ENCODE peak calls at places on chromosomes 11 and 22, in eight cellular contexts. Q is endothelial cell, H is stomach, G is nucleus accumbens, T is activated T-cell treated with anti-CD3 and anti-CD28 coated beads for 1 hour, Y is AG09309, D is KG1, J is B cell. R is an unnamed sample.

GRCh38 chr11:86954288-86955110 is 696 bp downstream of the FZD4 start:
- DNase-seq in Q (peak), J (no peak), Y (no peak), D (no peak), G (no peak), T (no peak), H (no peak), R (no peak)

GRCh38 chr11:2666828-2667570 is 32.8 kb downstream of the KCNQ1OT1 start:
- DNase-seq in H (peak), Y (no peak), Q (no peak), T (no peak), J (no peak), D (no peak), G (no peak), R (peak)

GRCh38 chr11:15258433-15259350 is 144.0 kb downstream of the INSC start:
- DNase-seq in J (no peak), Y (no peak), D (no peak), G (no peak), H (no peak), Q (no peak), T (no peak), R (no peak)

GRCh38 chr11:96337541-96338530 is 5.2 kb downstream of the MAML2 start:
- DNase-seq in D (no peak), T (peak), H (no peak), G (no peak), Q (no peak), Y (no peak), J (peak), R (no peak)

GRCh38 chr11:114291381-114291780 is 4.8 kb upstream of the NNMT start:
- DNase-seq in Y (no peak), H (no peak), D (no peak), T (no peak), G (no peak), J (no peak), Q (no peak), R (no peak)

GRCh38 chr22:22721681-22722309 is 77.4 kb downstream of the GGTLC2 start:
- DNase-seq in T (peak), Q (no peak), G (peak), J (no peak), D (no peak), Y (no peak), H (no peak), R (peak)

GRCh38 chr11:43681543-43681942 is 1.0 kb downstream of the HSD17B12 start:
- DNase-seq in Y (no peak), J (peak), T (no peak), D (no peak), G (no peak), Q (no peak), H (no peak), R (no peak)

GRCh38 chr22:44147821-44148574 is 32.7 kb upstream of the PARVG start:
- DNase-seq in J (no peak), D (no peak), T (no peak), Y (peak), Q (no peak), G (no peak), H (no peak), R (no peak)

GRCh38 chr11:2708757-2709281 is 9.0 kb upstream of the KCNQ1OT1 start:
- DNase-seq in H (no peak), D (no peak), Y (no peak), Q (no peak), G (no peak), J (no peak), T (no peak), R (no peak)

GRCh38 chr11:62343822-62344609 is 6.8 kb downstream of the ASRGL1 start:
- DNase-seq in Q (no peak), T (no peak), G (no peak), Y (no peak), D (no peak), H (no peak), J (no peak), R (no peak)

GRCh38 chr11:57644748-57645715 is 4.7 kb downstream of the YPEL4 start:
- DNase-seq in G (peak), J (peak), Y (no peak), D (peak), H (peak), T (peak), Q (peak), R (peak)

GRCh38 chr11:123511037-123511870 is 81.2 kb downstream of the GRAMD1B start:
- DNase-seq in T (peak), D (peak), H (peak), Q (peak), Y (peak), G (peak), J (peak), R (peak)

GRCh38 chr11:128341280-128341679 is 246.1 kb downstream of the ETS1 start:
- DNase-seq in T (peak), H (no peak), D (no peak), J (no peak), G (no peak), Y (no peak), Q (no peak), R (no peak)

GRCh38 chr11:18491924-18492323 is 34.8 kb downstream of the TSG101 start:
- DNase-seq in Y (no peak), D (no peak), H (no peak), J (no peak), Q (no peak), T (no peak), G (no peak), R (no peak)

GRCh38 chr11:96293583-96293982 is 49.4 kb downstream of the MAML2 start:
- DNase-seq in Q (no peak), D (no peak), J (peak), Y (no peak), H (no peak), T (no peak), G (no peak), R (no peak)

GRCh38 chr11:6245536-6245935 is 6.6 kb downstream of the CNGA4 start:
- DNase-seq in D (no peak), J (no peak), Y (no peak), H (no peak), Q (no peak), T (no peak), G (no peak), R (no peak)

GRCh38 chr11:120950880-120951279 is 73.0 kb upstream of the TBCEL start:
- DNase-seq in T (no peak), J (no peak), H (no peak), G (no peak), D (no peak), Y (no peak), Q (no peak), R (no peak)

GRCh38 chr11:79503028-79503427 is 62.2 kb upstream of the TENM4 start:
- DNase-seq in T (no peak), H (no peak), D (no peak), Y (no peak), J (no peak), G (no peak), Q (no peak), R (no peak)

GRCh38 chr11:13238879-13239514 is 38.6 kb upstream of the BMAL1 start:
- DNase-seq in H (peak), J (peak), Q (peak), Y (no peak), D (peak), T (peak), G (no peak), R (peak)

GRCh38 chr22:37735054-37735453 is 38.2 kb downstream of the TRIOBP start:
- DNase-seq in Y (no peak), H (peak), G (no peak), D (no peak), J (no peak), Q (peak), T (no peak), R (peak)

GRCh38 chr11:111938687-111939160 is 1.6 kb downstream of the DIXDC1 start:
- DNase-seq in Q (no peak), T (no peak), D (peak), G (peak), H (no peak), J (peak), Y (no peak), R (no peak)

GRCh38 chr11:34366522-34366921 is 8.7 kb upstream of the ABTB2 start:
- DNase-seq in T (no peak), Q (no peak), H (peak), G (no peak), D (no peak), Y (no peak), J (no peak), R (no peak)

GRCh38 chr11:72421351-72421750 is 13.0 kb downstream of the CLPB start:
- DNase-seq in G (no peak), T (no peak), H (no peak), J (no peak), Q (no peak), D (no peak), Y (no peak), R (no peak)

GRCh38 chr22:38956551-38956950 is 858 bp upstream of the APOBEC3A start:
- DNase-seq in Y (no peak), D (no peak), H (no peak), G (no peak), J (no peak), T (no peak), Q (no peak), R (no peak)

GRCh38 chr11:129975543-129975942 is 27.1 kb downstream of the PRDM10 start:
- DNase-seq in J (no peak), Y (no peak), Q (no peak), D (no peak), G (no peak), H (no peak), T (no peak), R (no peak)

GRCh38 chr11:35216962-35217667 is 78.1 kb downstream of the CD44 start:
- DNase-seq in T (no peak), J (no peak), Y (no peak), Q (no peak), D (no peak), G (no peak), H (no peak), R (no peak)

GRCh38 chr11:1547467-1548098 is 24.5 kb downstream of the DUSP8 start:
- DNase-seq in D (no peak), J (peak), Q (no peak), Y (no peak), G (no peak), H (no peak), T (no peak), R (no peak)

GRCh38 chr11:120184946-120185677 is 25.7 kb upstream of the OAF start:
- DNase-seq in D (no peak), H (peak), G (no peak), T (no peak), J (no peak), Q (no peak), Y (no peak), R (peak)

GRCh38 chr11:8285796-8286195 is 22.1 kb upstream of the LMO1 start:
- DNase-seq in Q (no peak), T (no peak), H (no peak), Y (no peak), J (no peak), D (no peak), G (no peak), R (no peak)

GRCh38 chr11:93291889-93292288 is 38.7 kb upstream of the DEUP1 start:
- DNase-seq in H (no peak), Y (no peak), G (no peak), D (no peak), Q (no peak), J (no peak), T (no peak), R (no peak)

GRCh38 chr11:120805960-120806555 is 217.8 kb upstream of the TBCEL start:
- DNase-seq in D (no peak), G (no peak), H (no peak), J (no peak), Q (no peak), T (no peak), Y (no peak), R (no peak)

GRCh38 chr22:37229805-37230672 is 14.0 kb downstream of the RAC2 start:
- DNase-seq in H (peak), G (no peak), D (peak), T (peak), Y (peak), Q (no peak), J (peak), R (peak)

GRCh38 chr22:37054078-37054440 is 2.5 kb downstream of the KCTD17 start:
- DNase-seq in H (no peak), G (no peak), Q (no peak), T (no peak), J (no peak), D (no peak), Y (no peak), R (no peak)

GRCh38 chr11:14148653-14149273 is 186.2 kb downstream of the SPON1 start:
- DNase-seq in G (no peak), J (peak), Y (peak), T (no peak), H (no peak), Q (no peak), D (peak), R (no peak)

GRCh38 chr11:19821412-19821875 is 108.8 kb downstream of the NAV2 start:
- DNase-seq in D (no peak), J (no peak), Q (no peak), Y (no peak), H (no peak), T (no peak), G (no peak), R (no peak)

GRCh38 chr11:134312807-134313206 is 19.0 kb upstream of the GLB1L2 start:
- DNase-seq in Q (no peak), D (no peak), Y (no peak), H (no peak), G (no peak), J (no peak), T (no peak), R (no peak)

GRCh38 chr11:121634889-121635288 is 182.1 kb upstream of the SORL1-AS1 start:
- DNase-seq in G (no peak), Q (no peak), J (no peak), D (no peak), T (no peak), Y (peak), H (no peak), R (no peak)

R was measured in head of caudate nucleus.